ENCODE peak calls at places on chromosomes 11 and 22, in five cellular contexts. L is stomach, K is SK-N-SH, B is endothelial cell of umbilical vein, T is esophagus muscularis mucosa. R is an unnamed sample. For H3K4me1, the result is how much of the 10 kb centered on the place peaks cover.

GRCh38 chr22:29208879-29209623 is 3.4 kb downstream of the EMID1 start:
- DNase-seq in B (no peak), L (peak), T (no peak), K (peak), R (no peak)

GRCh38 chr11:1308745-1309497 is 511 bp downstream of the TOLLIP start:
- DNase-seq in K (no peak), B (no peak), T (no peak), L (no peak), R (no peak)

GRCh38 chr11:12813371-12814225 is 139.4 kb downstream of the TEAD1 start:
- DNase-seq in B (peak), L (peak), K (no peak), T (no peak), R (no peak)

GRCh38 chr11:59802639-59803176 is 7.9 kb downstream of the MRPL16 start:
- DNase-seq in B (peak), K (peak), T (no peak), L (no peak), R (peak)

GRCh38 chr22:35477911-35478582 is 62.6 kb upstream of the RASD2 start:
- DNase-seq in L (no peak), T (no peak), B (peak), K (peak), R (peak)

GRCh38 chr11:12185914-12186313 is 75.5 kb downstream of the MICAL2 start:
- DNase-seq in B (peak), T (no peak), K (peak), L (no peak), R (no peak)

GRCh38 chr22:36332623-36333331 is 55.0 kb downstream of the MYH9 start:
- DNase-seq in L (peak), T (no peak), B (peak), K (no peak), R (peak)

GRCh38 chr11:26994579-26995210 is 783 bp downstream of the FIBIN start:
- DNase-seq in L (no peak), B (no peak), K (no peak), T (no peak), R (no peak)

GRCh38 chr11:123063396-123064267 is 1.7 kb upstream of the HSPA8 start:
- DNase-seq in B (peak), K (no peak), L (peak), T (peak), R (peak)

GRCh38 chr22:42819412-42820069 is 37.5 kb downstream of the ARFGAP3 start:
- DNase-seq in T (no peak), L (no peak), B (peak), K (no peak), R (no peak)

GRCh38 chr11:128549256-128549944 is 38.0 kb downstream of the ETS1 start:
- DNase-seq in T (no peak), L (no peak), K (no peak), B (peak), R (no peak)

GRCh38 chr22:26033071-26033470 is 136.2 kb upstream of the SEZ6L start:
- DNase-seq in T (no peak), L (no peak), K (no peak), B (no peak), R (no peak)

GRCh38 chr11:127412234-127412633 is 411.7 kb upstream of the KIRREL3 start:
- DNase-seq in K (no peak), L (no peak), T (no peak), B (no peak), R (no peak)

GRCh38 chr11:17395554-17395961 is 7.1 kb upstream of the KCNJ11 start:
- DNase-seq in L (no peak), T (no peak), B (no peak), K (peak), R (no peak)

GRCh38 chr11:125441648-125442410 is 54.2 kb downstream of the FEZ1 start:
- DNase-seq in K (no peak), B (no peak), L (no peak), T (no peak), R (no peak)

GRCh38 chr11:110078923-110079544 is 14.2 kb upstream of the ZC3H12C start:
- DNase-seq in K (no peak), L (no peak), B (no peak), T (no peak), R (no peak)

GRCh38 chr11:129434641-129435498 is 59.2 kb downstream of the BARX2 start:
- DNase-seq in K (no peak), L (no peak), T (no peak), B (no peak), R (no peak)

GRCh38 chr11:115334932-115335788 is 169.1 kb downstream of the CADM1 start:
- DNase-seq in L (no peak), B (peak), K (peak), T (no peak), R (no peak)

GRCh38 chr22:22882033-22882717 is 5.4 kb upstream of the IGLL5 start:
- DNase-seq in K (no peak), T (no peak), B (no peak), L (no peak), R (no peak)

GRCh38 chr22:49967333-49968241 is 7.0 kb downstream of the PIM3 start:
- DNase-seq in L (peak), T (no peak), B (no peak), K (peak), R (peak)
- TF ChIP-seq POLR2AphosphoS5 in L (peak), T (peak), B (no peak), K (no peak), R (no peak)

GRCh38 chr22:24420072-24420976 is 7.1 kb upstream of the ADORA2A start:
- DNase-seq in B (peak), K (peak), T (no peak), L (no peak), R (no peak)

GRCh38 chr22:24419480-24419860 is 7.9 kb upstream of the ADORA2A start:
- DNase-seq in T (no peak), B (no peak), K (peak), L (no peak), R (no peak)

GRCh38 chr22:24417901-24418641 is 9.3 kb upstream of the ADORA2A start:
- DNase-seq in T (no peak), B (no peak), L (no peak), K (peak), R (no peak)

GRCh38 chr22:24417200-24417599 is 10.2 kb upstream of the ADORA2A start:
- DNase-seq in L (no peak), K (peak), T (no peak), B (no peak), R (no peak)

DNA sequence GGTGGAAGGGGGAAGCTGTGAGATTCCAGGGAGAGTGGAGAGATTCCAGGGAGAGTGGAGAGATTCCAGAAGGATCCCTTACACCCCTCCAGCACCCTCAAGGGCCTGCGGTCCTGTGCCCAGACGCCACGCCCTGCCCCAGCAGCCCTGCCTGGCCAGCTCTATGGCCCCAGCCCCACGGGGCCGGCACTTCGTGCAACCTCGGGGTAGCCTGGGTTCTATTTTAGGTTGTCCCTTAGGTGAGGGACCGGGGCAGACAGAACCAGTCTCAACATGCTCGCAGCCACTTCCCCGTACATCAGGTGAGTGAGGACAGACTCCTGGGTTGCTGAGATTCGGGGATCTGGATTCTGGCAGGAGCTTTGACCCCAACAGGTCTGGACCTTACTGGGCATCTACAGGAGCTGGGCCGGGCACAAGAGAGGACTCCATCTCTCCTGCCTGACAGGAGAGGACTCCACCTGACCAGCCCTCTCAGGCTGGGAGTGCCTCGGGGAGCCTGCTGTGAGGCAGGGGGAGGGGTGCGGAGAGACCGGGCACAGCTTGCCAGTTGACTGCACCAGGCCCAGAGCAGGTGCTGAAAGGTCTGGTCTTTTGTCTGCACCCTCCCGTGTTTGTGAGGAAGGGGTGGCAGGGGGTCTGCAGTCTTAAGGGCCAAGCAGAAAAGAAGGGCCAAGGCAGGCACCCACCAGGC is 8.5 kb upstream of the ADORA2A start:
- DNase-seq in B (no peak), K (peak), T (no peak), L (no peak), R (no peak)
- H3K4me1 ChIP-seq in B (under half), K (under half), T (under half), L (under half), R (under half)

GRCh38 chr11:9150944-9151343 is 59.5 kb upstream of the SCUBE2 start:
- DNase-seq in L (no peak), K (no peak), B (peak), T (no peak), R (no peak)

GRCh38 chr11:9148035-9148434 is 56.6 kb upstream of the SCUBE2 start:
- DNase-seq in T (no peak), L (no peak), B (no peak), K (no peak), R (no peak)

GRCh38 chr11:9151631-9152030 is 60.2 kb upstream of the SCUBE2 start:
- DNase-seq in L (no peak), K (no peak), T (no peak), B (peak), R (no peak)

GRCh38 chr11:9148727-9149126 is 57.3 kb upstream of the SCUBE2 start:
- DNase-seq in K (no peak), L (no peak), B (no peak), T (no peak), R (no peak)

GRCh38 chr11:9150501-9150900 is 59.1 kb upstream of the SCUBE2 start:
- DNase-seq in T (no peak), B (peak), K (no peak), L (no peak), R (no peak)
- H3K27ac ChIP-seq in T (no peak), B (peak), K (peak), L (no peak), R (no peak)

GRCh38 chr11:100730266-100730665 is 43.2 kb downstream of the ARHGAP42 start:
- DNase-seq in T (no peak), K (no peak), L (no peak), B (no peak), R (no peak)
- TF ChIP-seq POLR2AphosphoS5 in T (no peak), K (no peak), L (no peak), B (no peak), R (no peak)

R was measured in prostate gland.